ENCODE peak calls at places on chromosomes 13 and 19, in four cellular contexts. One of them, this sample, is unnamed.

GRCh38 chr19:1211494-1212234 is 6.1 kb downstream of the STK11 start:
- DNase-seq in cardiac fibroblast: peak
- DNase-seq in AG10803: no peak
- DNase-seq in neuronal stem cell: no peak
- DNase-seq in this sample: peak

GRCh38 chr19:41521860-41522555 is 54.0 kb upstream of the CEACAM21 start:
- DNase-seq in cardiac fibroblast: no peak
- DNase-seq in AG10803: no peak
- DNase-seq in neuronal stem cell: peak
- DNase-seq in this sample: no peak

GRCh38 chr13:35157143-35157755 is 215.2 kb downstream of the NBEA start:
- DNase-seq in cardiac fibroblast: peak
- DNase-seq in AG10803: peak
- DNase-seq in neuronal stem cell: peak
- DNase-seq in this sample: peak

GRCh38 chr13:94312511-94313191 is 166.8 kb downstream of the DCT start:
- DNase-seq in cardiac fibroblast: no peak
- DNase-seq in AG10803: no peak
- DNase-seq in neuronal stem cell: peak
- DNase-seq in this sample: no peak

GRCh38 chr13:98997738-98998641 is 20.1 kb upstream of the DOCK9 start:
- DNase-seq in cardiac fibroblast: no peak
- DNase-seq in AG10803: peak
- DNase-seq in neuronal stem cell: no peak
- DNase-seq in this sample: no peak

GRCh38 chr19:44401108-44401786 is at the start of gene ZNF285:
- DNase-seq in cardiac fibroblast: peak
- DNase-seq in AG10803: peak
- DNase-seq in neuronal stem cell: peak
- DNase-seq in this sample: peak

GRCh38 chr19:10193666-10194499 is 870 bp downstream of the DNMT1 start:
- DNase-seq in cardiac fibroblast: peak
- DNase-seq in AG10803: peak
- DNase-seq in neuronal stem cell: peak
- DNase-seq in this sample: no peak

GRCh38 chr19:35249848-35250711 is 1.3 kb downstream of the LSR start:
- DNase-seq in cardiac fibroblast: no peak
- DNase-seq in AG10803: no peak
- DNase-seq in neuronal stem cell: no peak
- DNase-seq in this sample: no peak

GRCh38 chr13:103883152-103883551 is 816.9 kb upstream of the SLC10A2 start:
- DNase-seq in cardiac fibroblast: peak
- DNase-seq in AG10803: peak
- DNase-seq in neuronal stem cell: peak
- DNase-seq in this sample: peak

GRCh38 chr19:18775586-18776287 is 15.4 kb downstream of the COMP start:
- DNase-seq in cardiac fibroblast: peak
- DNase-seq in AG10803: peak
- DNase-seq in neuronal stem cell: no peak
- DNase-seq in this sample: no peak

GRCh38 chr19:3178377-3178972 is at the start of gene S1PR4:
- DNase-seq in cardiac fibroblast: no peak
- DNase-seq in AG10803: no peak
- DNase-seq in neuronal stem cell: no peak
- DNase-seq in this sample: no peak
- H3K4me3 ChIP-seq in cardiac fibroblast: no peak
- H3K4me3 ChIP-seq in AG10803: no peak
- H3K4me3 ChIP-seq in neuronal stem cell: no peak
- H3K4me3 ChIP-seq in this sample: no peak

GRCh38 chr19:50556236-50557008 is 11.8 kb downstream of the LRRC4B start:
- DNase-seq in cardiac fibroblast: peak
- DNase-seq in AG10803: peak
- DNase-seq in neuronal stem cell: peak
- DNase-seq in this sample: peak
- H3K4me3 ChIP-seq in cardiac fibroblast: peak
- H3K4me3 ChIP-seq in AG10803: peak
- H3K4me3 ChIP-seq in neuronal stem cell: no peak
- H3K4me3 ChIP-seq in this sample: no peak

DNA sequence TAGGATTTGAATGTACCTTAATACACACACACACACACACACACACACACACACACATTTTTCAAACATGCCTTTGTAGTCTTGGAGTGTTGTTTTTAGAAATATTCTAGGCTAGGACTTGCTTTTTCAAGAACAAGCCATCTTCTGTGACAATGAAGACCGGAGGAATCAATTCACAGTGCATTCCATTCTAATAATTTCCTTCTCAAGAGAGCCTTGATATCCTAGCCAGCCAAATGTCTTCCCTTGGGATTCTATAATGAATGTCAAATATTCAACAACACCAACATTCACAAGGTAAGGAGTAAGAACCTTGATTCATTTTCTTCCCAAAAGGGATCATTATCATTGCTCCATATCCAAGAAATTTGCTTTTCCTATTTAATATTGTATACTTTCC is 180.3 kb downstream of the SLITRK1 start:
- DNase-seq in cardiac fibroblast: no peak
- DNase-seq in AG10803: no peak
- DNase-seq in neuronal stem cell: no peak
- DNase-seq in this sample: no peak
- H3K4me3 ChIP-seq in cardiac fibroblast: no peak
- H3K4me3 ChIP-seq in AG10803: no peak
- H3K4me3 ChIP-seq in neuronal stem cell: no peak
- H3K4me3 ChIP-seq in this sample: no peak

DNA sequence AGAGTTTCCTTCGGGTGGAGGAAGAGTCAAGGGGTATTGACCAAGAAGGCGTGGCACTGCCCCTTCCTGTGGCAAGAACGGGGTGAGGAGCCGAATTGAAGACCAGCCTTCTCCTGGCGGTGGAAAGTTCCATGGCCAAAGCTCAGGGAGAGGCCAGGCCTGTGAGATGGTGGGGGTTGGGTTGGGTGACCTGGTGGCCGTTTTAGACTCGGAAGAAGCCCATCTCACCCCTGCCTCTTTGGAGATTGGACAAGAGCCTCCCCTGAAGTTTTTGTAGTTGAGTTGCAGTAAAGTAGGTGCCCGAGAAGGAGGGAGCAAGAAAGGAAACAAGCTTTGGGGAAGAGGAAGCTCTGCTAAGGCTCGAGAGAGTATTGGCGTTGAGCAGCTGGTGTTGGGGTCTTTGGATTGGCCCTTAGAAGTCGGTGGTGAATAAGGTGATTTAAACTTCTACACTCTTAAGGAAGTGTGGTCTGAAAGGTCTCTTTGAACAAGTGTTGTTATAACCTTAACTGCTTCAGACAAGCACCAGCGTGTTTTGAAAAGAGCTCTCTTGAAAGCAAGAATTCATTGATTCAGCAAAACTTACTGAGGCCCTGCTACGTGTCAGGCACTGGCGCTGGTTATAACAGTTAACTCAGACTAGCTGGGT is 964 bp downstream of the SPINT2 start:
- DNase-seq in cardiac fibroblast: no peak
- DNase-seq in AG10803: no peak
- DNase-seq in neuronal stem cell: no peak
- DNase-seq in this sample: peak
- H3K4me3 ChIP-seq in cardiac fibroblast: no peak
- H3K4me3 ChIP-seq in AG10803: no peak
- H3K4me3 ChIP-seq in neuronal stem cell: no peak
- H3K4me3 ChIP-seq in this sample: peak

GRCh38 chr19:6056801-6057650 is 53.3 kb downstream of the RFX2 start:
- DNase-seq in cardiac fibroblast: peak
- DNase-seq in AG10803: peak
- DNase-seq in neuronal stem cell: no peak
- DNase-seq in this sample: peak
- H3K4me3 ChIP-seq in cardiac fibroblast: no peak
- H3K4me3 ChIP-seq in AG10803: peak
- H3K4me3 ChIP-seq in neuronal stem cell: no peak
- H3K4me3 ChIP-seq in this sample: no peak

GRCh38 chr19:46927893-46928292 is 67.1 kb downstream of the ARHGAP35 start:
- DNase-seq in cardiac fibroblast: no peak
- DNase-seq in AG10803: no peak
- DNase-seq in neuronal stem cell: no peak
- DNase-seq in this sample: no peak
- H3K4me3 ChIP-seq in cardiac fibroblast: no peak
- H3K4me3 ChIP-seq in AG10803: no peak
- H3K4me3 ChIP-seq in neuronal stem cell: no peak
- H3K4me3 ChIP-seq in this sample: no peak

This sample was measured in body of pancreas.